ENCODE peak calls at places on chromosomes 12 and 14, in ten cellular contexts. One of them, this sample, is unnamed.
A peak's percentile ranks its signal among the peaks of the same experiment; 100 is the strongest.

GRCh38 chr12:120367252-120367923 is 1.6 kb downstream of the MSI1 start:
- DNase-seq in RKO: peak; percentile 50
- DNase-seq in activated T-cell treated with anti-CD3 and anti-CD28 coated beads for 1 hour: no peak
- DNase-seq in aorta: no peak
- DNase-seq in lower leg skin: no peak
- DNase-seq in germinal center: no peak
- DNase-seq in cardiac fibroblast: no peak
- DNase-seq in naive thymus-derived CD4-positive, alpha-beta T cell: no peak
- DNase-seq in activated CD4-positive, CD25-positive, alpha-beta regulatory T cell: no peak
- DNase-seq in activated T-helper 1 cell treated with anti-CD3 and anti-CD28 coated beads, Interleukin-12 subunit alpha, Interleukin-12 subunit beta, Interleukin-2, Interleukin-4 antibody, amounts not matched to agents 30 ng/mL and 10 ng/mL and 1 ng/mL, durations not matched to agents 14 hours and 24 hours and 36 hours: no peak
- DNase-seq in this sample: no peak

GRCh38 chr12:127145543-127145928 is 1121.4 kb upstream of the TMEM132C start:
- DNase-seq in RKO: no peak
- DNase-seq in activated T-cell treated with anti-CD3 and anti-CD28 coated beads for 1 hour: no peak
- DNase-seq in aorta: no peak
- DNase-seq in lower leg skin: no peak
- DNase-seq in germinal center: no peak
- DNase-seq in cardiac fibroblast: no peak
- DNase-seq in naive thymus-derived CD4-positive, alpha-beta T cell: no peak
- DNase-seq in activated CD4-positive, CD25-positive, alpha-beta regulatory T cell: no peak
- DNase-seq in activated T-helper 1 cell treated with anti-CD3 and anti-CD28 coated beads, Interleukin-12 subunit alpha, Interleukin-12 subunit beta, Interleukin-2, Interleukin-4 antibody, amounts not matched to agents 30 ng/mL and 10 ng/mL and 1 ng/mL, durations not matched to agents 14 hours and 24 hours and 36 hours: no peak
- DNase-seq in this sample: no peak

GRCh38 chr12:25718081-25718731 is 165.1 kb upstream of the LMNTD1 start:
- DNase-seq in RKO: no peak
- DNase-seq in activated T-cell treated with anti-CD3 and anti-CD28 coated beads for 1 hour: no peak
- DNase-seq in aorta: no peak
- DNase-seq in lower leg skin: no peak
- DNase-seq in germinal center: no peak
- DNase-seq in cardiac fibroblast: peak; percentile 32
- DNase-seq in naive thymus-derived CD4-positive, alpha-beta T cell: no peak
- DNase-seq in activated CD4-positive, CD25-positive, alpha-beta regulatory T cell: no peak
- DNase-seq in activated T-helper 1 cell treated with anti-CD3 and anti-CD28 coated beads, Interleukin-12 subunit alpha, Interleukin-12 subunit beta, Interleukin-2, Interleukin-4 antibody, amounts not matched to agents 30 ng/mL and 10 ng/mL and 1 ng/mL, durations not matched to agents 14 hours and 24 hours and 36 hours: no peak
- DNase-seq in this sample: no peak

GRCh38 chr12:25839470-25839869 is 119.0 kb upstream of the RASSF8 start:
- DNase-seq in RKO: no peak
- DNase-seq in activated T-cell treated with anti-CD3 and anti-CD28 coated beads for 1 hour: no peak
- DNase-seq in aorta: no peak
- DNase-seq in lower leg skin: no peak
- DNase-seq in germinal center: no peak
- DNase-seq in cardiac fibroblast: peak; percentile 72
- DNase-seq in naive thymus-derived CD4-positive, alpha-beta T cell: no peak
- DNase-seq in activated CD4-positive, CD25-positive, alpha-beta regulatory T cell: no peak
- DNase-seq in activated T-helper 1 cell treated with anti-CD3 and anti-CD28 coated beads, Interleukin-12 subunit alpha, Interleukin-12 subunit beta, Interleukin-2, Interleukin-4 antibody, amounts not matched to agents 30 ng/mL and 10 ng/mL and 1 ng/mL, durations not matched to agents 14 hours and 24 hours and 36 hours: no peak
- DNase-seq in this sample: no peak

GRCh38 chr12:53740130-53740491 is 11.7 kb downstream of the CISTR start:
- DNase-seq in RKO: no peak
- DNase-seq in activated T-cell treated with anti-CD3 and anti-CD28 coated beads for 1 hour: no peak
- DNase-seq in aorta: no peak
- DNase-seq in lower leg skin: no peak
- DNase-seq in germinal center: no peak
- DNase-seq in cardiac fibroblast: no peak
- DNase-seq in naive thymus-derived CD4-positive, alpha-beta T cell: no peak
- DNase-seq in activated CD4-positive, CD25-positive, alpha-beta regulatory T cell: no peak
- DNase-seq in activated T-helper 1 cell treated with anti-CD3 and anti-CD28 coated beads, Interleukin-12 subunit alpha, Interleukin-12 subunit beta, Interleukin-2, Interleukin-4 antibody, amounts not matched to agents 30 ng/mL and 10 ng/mL and 1 ng/mL, durations not matched to agents 14 hours and 24 hours and 36 hours: no peak
- DNase-seq in this sample: no peak

GRCh38 chr12:110258466-110258865 is 22.6 kb upstream of the ATP2A2 start:
- DNase-seq in RKO: no peak
- DNase-seq in activated T-cell treated with anti-CD3 and anti-CD28 coated beads for 1 hour: no peak
- DNase-seq in aorta: no peak
- DNase-seq in lower leg skin: no peak
- DNase-seq in germinal center: no peak
- DNase-seq in cardiac fibroblast: no peak
- DNase-seq in naive thymus-derived CD4-positive, alpha-beta T cell: no peak
- DNase-seq in activated CD4-positive, CD25-positive, alpha-beta regulatory T cell: no peak
- DNase-seq in activated T-helper 1 cell treated with anti-CD3 and anti-CD28 coated beads, Interleukin-12 subunit alpha, Interleukin-12 subunit beta, Interleukin-2, Interleukin-4 antibody, amounts not matched to agents 30 ng/mL and 10 ng/mL and 1 ng/mL, durations not matched to agents 14 hours and 24 hours and 36 hours: no peak
- DNase-seq in this sample: no peak

GRCh38 chr12:128940974-128941373 is 87.7 kb downstream of the GLT1D1 start:
- DNase-seq in RKO: no peak
- DNase-seq in activated T-cell treated with anti-CD3 and anti-CD28 coated beads for 1 hour: no peak
- DNase-seq in aorta: no peak
- DNase-seq in lower leg skin: no peak
- DNase-seq in germinal center: no peak
- DNase-seq in cardiac fibroblast: no peak
- DNase-seq in naive thymus-derived CD4-positive, alpha-beta T cell: no peak
- DNase-seq in activated CD4-positive, CD25-positive, alpha-beta regulatory T cell: no peak
- DNase-seq in activated T-helper 1 cell treated with anti-CD3 and anti-CD28 coated beads, Interleukin-12 subunit alpha, Interleukin-12 subunit beta, Interleukin-2, Interleukin-4 antibody, amounts not matched to agents 30 ng/mL and 10 ng/mL and 1 ng/mL, durations not matched to agents 14 hours and 24 hours and 36 hours: no peak
- DNase-seq in this sample: no peak

GRCh38 chr14:54040851-54041250 is 84.2 kb upstream of the BMP4 start:
- DNase-seq in RKO: no peak
- DNase-seq in activated T-cell treated with anti-CD3 and anti-CD28 coated beads for 1 hour: no peak
- DNase-seq in aorta: no peak
- DNase-seq in lower leg skin: no peak
- DNase-seq in germinal center: no peak
- DNase-seq in cardiac fibroblast: no peak
- DNase-seq in naive thymus-derived CD4-positive, alpha-beta T cell: no peak
- DNase-seq in activated CD4-positive, CD25-positive, alpha-beta regulatory T cell: no peak
- DNase-seq in activated T-helper 1 cell treated with anti-CD3 and anti-CD28 coated beads, Interleukin-12 subunit alpha, Interleukin-12 subunit beta, Interleukin-2, Interleukin-4 antibody, amounts not matched to agents 30 ng/mL and 10 ng/mL and 1 ng/mL, durations not matched to agents 14 hours and 24 hours and 36 hours: no peak
- DNase-seq in this sample: no peak

GRCh38 chr12:53938276-53939140 is at the start of gene HOXC13:
- DNase-seq in RKO: peak; percentile 22
- DNase-seq in activated T-cell treated with anti-CD3 and anti-CD28 coated beads for 1 hour: no peak
- DNase-seq in aorta: peak; percentile 91
- DNase-seq in lower leg skin: peak; percentile 94
- DNase-seq in germinal center: peak; percentile 70
- DNase-seq in cardiac fibroblast: peak; percentile 7
- DNase-seq in naive thymus-derived CD4-positive, alpha-beta T cell: no peak
- DNase-seq in activated CD4-positive, CD25-positive, alpha-beta regulatory T cell: no peak
- DNase-seq in activated T-helper 1 cell treated with anti-CD3 and anti-CD28 coated beads, Interleukin-12 subunit alpha, Interleukin-12 subunit beta, Interleukin-2, Interleukin-4 antibody, amounts not matched to agents 30 ng/mL and 10 ng/mL and 1 ng/mL, durations not matched to agents 14 hours and 24 hours and 36 hours: no peak
- DNase-seq in this sample: peak; percentile 98

GRCh38 chr14:104661086-104661485 is 28.3 kb upstream of the INF2 start:
- DNase-seq in RKO: no peak
- DNase-seq in activated T-cell treated with anti-CD3 and anti-CD28 coated beads for 1 hour: no peak
- DNase-seq in aorta: no peak
- DNase-seq in lower leg skin: no peak
- DNase-seq in germinal center: no peak
- DNase-seq in cardiac fibroblast: no peak
- DNase-seq in naive thymus-derived CD4-positive, alpha-beta T cell: no peak
- DNase-seq in activated CD4-positive, CD25-positive, alpha-beta regulatory T cell: no peak
- DNase-seq in activated T-helper 1 cell treated with anti-CD3 and anti-CD28 coated beads, Interleukin-12 subunit alpha, Interleukin-12 subunit beta, Interleukin-2, Interleukin-4 antibody, amounts not matched to agents 30 ng/mL and 10 ng/mL and 1 ng/mL, durations not matched to agents 14 hours and 24 hours and 36 hours: no peak
- DNase-seq in this sample: no peak

GRCh38 chr12:123164710-123165261 is 13.9 kb upstream of the PITPNM2 start:
- DNase-seq in RKO: no peak
- DNase-seq in activated T-cell treated with anti-CD3 and anti-CD28 coated beads for 1 hour: no peak
- DNase-seq in aorta: no peak
- DNase-seq in lower leg skin: no peak
- DNase-seq in germinal center: no peak
- DNase-seq in cardiac fibroblast: no peak
- DNase-seq in naive thymus-derived CD4-positive, alpha-beta T cell: no peak
- DNase-seq in activated CD4-positive, CD25-positive, alpha-beta regulatory T cell: no peak
- DNase-seq in activated T-helper 1 cell treated with anti-CD3 and anti-CD28 coated beads, Interleukin-12 subunit alpha, Interleukin-12 subunit beta, Interleukin-2, Interleukin-4 antibody, amounts not matched to agents 30 ng/mL and 10 ng/mL and 1 ng/mL, durations not matched to agents 14 hours and 24 hours and 36 hours: no peak
- DNase-seq in this sample: no peak

GRCh38 chr14:53779301-53779700 is 177.3 kb downstream of the BMP4 start:
- DNase-seq in RKO: no peak
- DNase-seq in activated T-cell treated with anti-CD3 and anti-CD28 coated beads for 1 hour: no peak
- DNase-seq in aorta: no peak
- DNase-seq in lower leg skin: no peak
- DNase-seq in germinal center: no peak
- DNase-seq in cardiac fibroblast: no peak
- DNase-seq in naive thymus-derived CD4-positive, alpha-beta T cell: no peak
- DNase-seq in activated CD4-positive, CD25-positive, alpha-beta regulatory T cell: no peak
- DNase-seq in activated T-helper 1 cell treated with anti-CD3 and anti-CD28 coated beads, Interleukin-12 subunit alpha, Interleukin-12 subunit beta, Interleukin-2, Interleukin-4 antibody, amounts not matched to agents 30 ng/mL and 10 ng/mL and 1 ng/mL, durations not matched to agents 14 hours and 24 hours and 36 hours: no peak
- DNase-seq in this sample: no peak

GRCh38 chr14:76953196-76953945 is 75.1 kb downstream of the IRF2BPL start:
- DNase-seq in RKO: peak; percentile 87
- DNase-seq in activated T-cell treated with anti-CD3 and anti-CD28 coated beads for 1 hour: peak; percentile 29
- DNase-seq in aorta: peak; percentile 85
- DNase-seq in lower leg skin: peak; percentile 68
- DNase-seq in germinal center: peak; percentile 52
- DNase-seq in cardiac fibroblast: peak; percentile 78
- DNase-seq in naive thymus-derived CD4-positive, alpha-beta T cell: peak; percentile 55
- DNase-seq in activated CD4-positive, CD25-positive, alpha-beta regulatory T cell: no peak
- DNase-seq in activated T-helper 1 cell treated with anti-CD3 and anti-CD28 coated beads, Interleukin-12 subunit alpha, Interleukin-12 subunit beta, Interleukin-2, Interleukin-4 antibody, amounts not matched to agents 30 ng/mL and 10 ng/mL and 1 ng/mL, durations not matched to agents 14 hours and 24 hours and 36 hours: peak; percentile 57
- DNase-seq in this sample: peak; percentile 79

GRCh38 chr14:35539969-35540368 is 6.0 kb downstream of the INSM2 start:
- DNase-seq in RKO: no peak
- DNase-seq in activated T-cell treated with anti-CD3 and anti-CD28 coated beads for 1 hour: no peak
- DNase-seq in aorta: no peak
- DNase-seq in lower leg skin: no peak
- DNase-seq in germinal center: no peak
- DNase-seq in cardiac fibroblast: no peak
- DNase-seq in naive thymus-derived CD4-positive, alpha-beta T cell: no peak
- DNase-seq in activated CD4-positive, CD25-positive, alpha-beta regulatory T cell: no peak
- DNase-seq in activated T-helper 1 cell treated with anti-CD3 and anti-CD28 coated beads, Interleukin-12 subunit alpha, Interleukin-12 subunit beta, Interleukin-2, Interleukin-4 antibody, amounts not matched to agents 30 ng/mL and 10 ng/mL and 1 ng/mL, durations not matched to agents 14 hours and 24 hours and 36 hours: no peak
- DNase-seq in this sample: no peak

GRCh38 chr14:104745431-104745830 is 7.5 kb upstream of the SIVA1 start:
- DNase-seq in RKO: no peak
- DNase-seq in activated T-cell treated with anti-CD3 and anti-CD28 coated beads for 1 hour: no peak
- DNase-seq in aorta: no peak
- DNase-seq in lower leg skin: no peak
- DNase-seq in germinal center: no peak
- DNase-seq in cardiac fibroblast: no peak
- DNase-seq in naive thymus-derived CD4-positive, alpha-beta T cell: no peak
- DNase-seq in activated CD4-positive, CD25-positive, alpha-beta regulatory T cell: no peak
- DNase-seq in activated T-helper 1 cell treated with anti-CD3 and anti-CD28 coated beads, Interleukin-12 subunit alpha, Interleukin-12 subunit beta, Interleukin-2, Interleukin-4 antibody, amounts not matched to agents 30 ng/mL and 10 ng/mL and 1 ng/mL, durations not matched to agents 14 hours and 24 hours and 36 hours: no peak
- DNase-seq in this sample: no peak

GRCh38 chr12:121532503-121533390 is 48.1 kb downstream of the KDM2B start:
- DNase-seq in RKO: no peak
- DNase-seq in activated T-cell treated with anti-CD3 and anti-CD28 coated beads for 1 hour: no peak
- DNase-seq in aorta: no peak
- DNase-seq in lower leg skin: no peak
- DNase-seq in germinal center: no peak
- DNase-seq in cardiac fibroblast: peak; percentile 87
- DNase-seq in naive thymus-derived CD4-positive, alpha-beta T cell: no peak
- DNase-seq in activated CD4-positive, CD25-positive, alpha-beta regulatory T cell: no peak
- DNase-seq in activated T-helper 1 cell treated with anti-CD3 and anti-CD28 coated beads, Interleukin-12 subunit alpha, Interleukin-12 subunit beta, Interleukin-2, Interleukin-4 antibody, amounts not matched to agents 30 ng/mL and 10 ng/mL and 1 ng/mL, durations not matched to agents 14 hours and 24 hours and 36 hours: no peak
- DNase-seq in this sample: no peak

GRCh38 chr12:55619352-55620138 is 17.1 kb upstream of the OR10P1 start:
- DNase-seq in RKO: peak; percentile 93
- DNase-seq in activated T-cell treated with anti-CD3 and anti-CD28 coated beads for 1 hour: peak; percentile 4
- DNase-seq in aorta: no peak
- DNase-seq in lower leg skin: peak; percentile 53
- DNase-seq in germinal center: peak; percentile 83
- DNase-seq in cardiac fibroblast: peak; percentile 94
- DNase-seq in naive thymus-derived CD4-positive, alpha-beta T cell: peak; percentile 49
- DNase-seq in activated CD4-positive, CD25-positive, alpha-beta regulatory T cell: no peak
- DNase-seq in activated T-helper 1 cell treated with anti-CD3 and anti-CD28 coated beads, Interleukin-12 subunit alpha, Interleukin-12 subunit beta, Interleukin-2, Interleukin-4 antibody, amounts not matched to agents 30 ng/mL and 10 ng/mL and 1 ng/mL, durations not matched to agents 14 hours and 24 hours and 36 hours: peak; percentile 31
- DNase-seq in this sample: no peak

GRCh38 chr12:106106892-106107291 is 31.9 kb downstream of the NUAK1 start:
- DNase-seq in RKO: no peak
- DNase-seq in activated T-cell treated with anti-CD3 and anti-CD28 coated beads for 1 hour: no peak
- DNase-seq in aorta: no peak
- DNase-seq in lower leg skin: no peak
- DNase-seq in germinal center: no peak
- DNase-seq in cardiac fibroblast: peak; percentile 58
- DNase-seq in naive thymus-derived CD4-positive, alpha-beta T cell: no peak
- DNase-seq in activated CD4-positive, CD25-positive, alpha-beta regulatory T cell: no peak
- DNase-seq in activated T-helper 1 cell treated with anti-CD3 and anti-CD28 coated beads, Interleukin-12 subunit alpha, Interleukin-12 subunit beta, Interleukin-2, Interleukin-4 antibody, amounts not matched to agents 30 ng/mL and 10 ng/mL and 1 ng/mL, durations not matched to agents 14 hours and 24 hours and 36 hours: no peak
- DNase-seq in this sample: no peak

GRCh38 chr12:113299619-113300237 is 35.2 kb downstream of the SLC8B1 start:
- DNase-seq in RKO: peak; percentile 58
- DNase-seq in activated T-cell treated with anti-CD3 and anti-CD28 coated beads for 1 hour: no peak
- DNase-seq in aorta: peak; percentile 88
- DNase-seq in lower leg skin: peak; percentile 51
- DNase-seq in germinal center: no peak
- DNase-seq in cardiac fibroblast: peak; percentile 84
- DNase-seq in naive thymus-derived CD4-positive, alpha-beta T cell: no peak
- DNase-seq in activated CD4-positive, CD25-positive, alpha-beta regulatory T cell: no peak
- DNase-seq in activated T-helper 1 cell treated with anti-CD3 and anti-CD28 coated beads, Interleukin-12 subunit alpha, Interleukin-12 subunit beta, Interleukin-2, Interleukin-4 antibody, amounts not matched to agents 30 ng/mL and 10 ng/mL and 1 ng/mL, durations not matched to agents 14 hours and 24 hours and 36 hours: no peak
- DNase-seq in this sample: peak; percentile 72

GRCh38 chr12:53004582-53004981 is 1.7 kb upstream of the EIF4B start:
- DNase-seq in RKO: no peak
- DNase-seq in activated T-cell treated with anti-CD3 and anti-CD28 coated beads for 1 hour: no peak
- DNase-seq in aorta: no peak
- DNase-seq in lower leg skin: no peak
- DNase-seq in germinal center: no peak
- DNase-seq in cardiac fibroblast: peak; percentile 53
- DNase-seq in naive thymus-derived CD4-positive, alpha-beta T cell: no peak
- DNase-seq in activated CD4-positive, CD25-positive, alpha-beta regulatory T cell: no peak
- DNase-seq in activated T-helper 1 cell treated with anti-CD3 and anti-CD28 coated beads, Interleukin-12 subunit alpha, Interleukin-12 subunit beta, Interleukin-2, Interleukin-4 antibody, amounts not matched to agents 30 ng/mL and 10 ng/mL and 1 ng/mL, durations not matched to agents 14 hours and 24 hours and 36 hours: no peak
- DNase-seq in this sample: no peak

GRCh38 chr12:107480836-107481608 is 204.6 kb upstream of the PWP1 start:
- DNase-seq in RKO: no peak
- DNase-seq in activated T-cell treated with anti-CD3 and anti-CD28 coated beads for 1 hour: no peak
- DNase-seq in aorta: no peak
- DNase-seq in lower leg skin: no peak
- DNase-seq in germinal center: no peak
- DNase-seq in cardiac fibroblast: no peak
- DNase-seq in naive thymus-derived CD4-positive, alpha-beta T cell: no peak
- DNase-seq in activated CD4-positive, CD25-positive, alpha-beta regulatory T cell: no peak
- DNase-seq in activated T-helper 1 cell treated with anti-CD3 and anti-CD28 coated beads, Interleukin-12 subunit alpha, Interleukin-12 subunit beta, Interleukin-2, Interleukin-4 antibody, amounts not matched to agents 30 ng/mL and 10 ng/mL and 1 ng/mL, durations not matched to agents 14 hours and 24 hours and 36 hours: no peak
- DNase-seq in this sample: no peak

GRCh38 chr14:67973415-67973814 is 153.8 kb downstream of the RAD51B start:
- DNase-seq in RKO: no peak
- DNase-seq in activated T-cell treated with anti-CD3 and anti-CD28 coated beads for 1 hour: no peak
- DNase-seq in aorta: no peak
- DNase-seq in lower leg skin: no peak
- DNase-seq in germinal center: no peak
- DNase-seq in cardiac fibroblast: no peak
- DNase-seq in naive thymus-derived CD4-positive, alpha-beta T cell: no peak
- DNase-seq in activated CD4-positive, CD25-positive, alpha-beta regulatory T cell: no peak
- DNase-seq in activated T-helper 1 cell treated with anti-CD3 and anti-CD28 coated beads, Interleukin-12 subunit alpha, Interleukin-12 subunit beta, Interleukin-2, Interleukin-4 antibody, amounts not matched to agents 30 ng/mL and 10 ng/mL and 1 ng/mL, durations not matched to agents 14 hours and 24 hours and 36 hours: no peak
- DNase-seq in this sample: no peak

GRCh38 chr12:19095331-19095730 is 34.2 kb upstream of the PLEKHA5 start:
- DNase-seq in RKO: no peak
- DNase-seq in activated T-cell treated with anti-CD3 and anti-CD28 coated beads for 1 hour: no peak
- DNase-seq in aorta: no peak
- DNase-seq in lower leg skin: no peak
- DNase-seq in germinal center: no peak
- DNase-seq in cardiac fibroblast: no peak
- DNase-seq in naive thymus-derived CD4-positive, alpha-beta T cell: no peak
- DNase-seq in activated CD4-positive, CD25-positive, alpha-beta regulatory T cell: no peak
- DNase-seq in activated T-helper 1 cell treated with anti-CD3 and anti-CD28 coated beads, Interleukin-12 subunit alpha, Interleukin-12 subunit beta, Interleukin-2, Interleukin-4 antibody, amounts not matched to agents 30 ng/mL and 10 ng/mL and 1 ng/mL, durations not matched to agents 14 hours and 24 hours and 36 hours: no peak
- DNase-seq in this sample: no peak

GRCh38 chr14:65415613-65416012 is 3.1 kb downstream of the FUT8 start:
- DNase-seq in RKO: no peak
- DNase-seq in activated T-cell treated with anti-CD3 and anti-CD28 coated beads for 1 hour: no peak
- DNase-seq in aorta: no peak
- DNase-seq in lower leg skin: no peak
- DNase-seq in germinal center: no peak
- DNase-seq in cardiac fibroblast: no peak
- DNase-seq in naive thymus-derived CD4-positive, alpha-beta T cell: no peak
- DNase-seq in activated CD4-positive, CD25-positive, alpha-beta regulatory T cell: no peak
- DNase-seq in activated T-helper 1 cell treated with anti-CD3 and anti-CD28 coated beads, Interleukin-12 subunit alpha, Interleukin-12 subunit beta, Interleukin-2, Interleukin-4 antibody, amounts not matched to agents 30 ng/mL and 10 ng/mL and 1 ng/mL, durations not matched to agents 14 hours and 24 hours and 36 hours: no peak
- DNase-seq in this sample: no peak

GRCh38 chr14:24376448-24377070 is 8.6 kb downstream of the NFATC4 start:
- DNase-seq in RKO: no peak
- DNase-seq in activated T-cell treated with anti-CD3 and anti-CD28 coated beads for 1 hour: no peak
- DNase-seq in aorta: no peak
- DNase-seq in lower leg skin: no peak
- DNase-seq in germinal center: no peak
- DNase-seq in cardiac fibroblast: no peak
- DNase-seq in naive thymus-derived CD4-positive, alpha-beta T cell: no peak
- DNase-seq in activated CD4-positive, CD25-positive, alpha-beta regulatory T cell: no peak
- DNase-seq in activated T-helper 1 cell treated with anti-CD3 and anti-CD28 coated beads, Interleukin-12 subunit alpha, Interleukin-12 subunit beta, Interleukin-2, Interleukin-4 antibody, amounts not matched to agents 30 ng/mL and 10 ng/mL and 1 ng/mL, durations not matched to agents 14 hours and 24 hours and 36 hours: no peak
- DNase-seq in this sample: no peak

GRCh38 chr12:57518920-57519757 is 1.2 kb downstream of the DDIT3 start:
- DNase-seq in RKO: peak; percentile 43
- DNase-seq in activated T-cell treated with anti-CD3 and anti-CD28 coated beads for 1 hour: no peak
- DNase-seq in aorta: no peak
- DNase-seq in lower leg skin: peak; percentile 44
- DNase-seq in germinal center: peak; percentile 38
- DNase-seq in cardiac fibroblast: peak; percentile 64
- DNase-seq in naive thymus-derived CD4-positive, alpha-beta T cell: no peak
- DNase-seq in activated CD4-positive, CD25-positive, alpha-beta regulatory T cell: no peak
- DNase-seq in activated T-helper 1 cell treated with anti-CD3 and anti-CD28 coated beads, Interleukin-12 subunit alpha, Interleukin-12 subunit beta, Interleukin-2, Interleukin-4 antibody, amounts not matched to agents 30 ng/mL and 10 ng/mL and 1 ng/mL, durations not matched to agents 14 hours and 24 hours and 36 hours: no peak
- DNase-seq in this sample: peak; percentile 36

GRCh38 chr12:41981013-41981412 is 163.7 kb downstream of the GXYLT1 start:
- DNase-seq in RKO: no peak
- DNase-seq in activated T-cell treated with anti-CD3 and anti-CD28 coated beads for 1 hour: no peak
- DNase-seq in aorta: no peak
- DNase-seq in lower leg skin: no peak
- DNase-seq in germinal center: no peak
- DNase-seq in cardiac fibroblast: no peak
- DNase-seq in naive thymus-derived CD4-positive, alpha-beta T cell: no peak
- DNase-seq in activated CD4-positive, CD25-positive, alpha-beta regulatory T cell: no peak
- DNase-seq in activated T-helper 1 cell treated with anti-CD3 and anti-CD28 coated beads, Interleukin-12 subunit alpha, Interleukin-12 subunit beta, Interleukin-2, Interleukin-4 antibody, amounts not matched to agents 30 ng/mL and 10 ng/mL and 1 ng/mL, durations not matched to agents 14 hours and 24 hours and 36 hours: no peak
- DNase-seq in this sample: no peak

GRCh38 chr12:6069452-6070093 is 54.9 kb downstream of the VWF start:
- DNase-seq in RKO: peak; percentile 22
- DNase-seq in activated T-cell treated with anti-CD3 and anti-CD28 coated beads for 1 hour: no peak
- DNase-seq in aorta: no peak
- DNase-seq in lower leg skin: peak; percentile 68
- DNase-seq in germinal center: no peak
- DNase-seq in cardiac fibroblast: peak; percentile 85
- DNase-seq in naive thymus-derived CD4-positive, alpha-beta T cell: no peak
- DNase-seq in activated CD4-positive, CD25-positive, alpha-beta regulatory T cell: no peak
- DNase-seq in activated T-helper 1 cell treated with anti-CD3 and anti-CD28 coated beads, Interleukin-12 subunit alpha, Interleukin-12 subunit beta, Interleukin-2, Interleukin-4 antibody, amounts not matched to agents 30 ng/mL and 10 ng/mL and 1 ng/mL, durations not matched to agents 14 hours and 24 hours and 36 hours: no peak
- DNase-seq in this sample: no peak